ENCODE peak calls at places on chromosome 18, in six cellular contexts. One of them, this sample, is unnamed.
A peak's percentile ranks its signal among the peaks of the same experiment; 100 is the strongest.

GRCh38 chr18:56461151-56461550 is 177.2 kb downstream of the TXNL1 start:
- DNase-seq in NCI-H1930: no peak
- DNase-seq in NCI-H345: no peak
- DNase-seq in NCI-H2171: no peak
- DNase-seq in lower lobe of right lung: no peak
- DNase-seq in nucleus accumbens: no peak
- DNase-seq in this sample: no peak

GRCh38 chr18:54807303-54807702 is 21.0 kb upstream of the RAB27B start:
- DNase-seq in NCI-H2171: no peak
- DNase-seq in NCI-H345: no peak
- DNase-seq in lower lobe of right lung: no peak
- DNase-seq in NCI-H1930: no peak
- DNase-seq in nucleus accumbens: no peak
- DNase-seq in this sample: no peak

GRCh38 chr18:24964213-24964612 is 387.8 kb downstream of the ZNF521 start:
- DNase-seq in NCI-H345: no peak
- DNase-seq in lower lobe of right lung: no peak
- DNase-seq in nucleus accumbens: no peak
- DNase-seq in NCI-H2171: no peak
- DNase-seq in NCI-H1930: no peak
- DNase-seq in this sample: peak; percentile 74

GRCh38 chr18:24428709-24429108 is 2.2 kb downstream of the IMPACT start:
- DNase-seq in lower lobe of right lung: no peak
- DNase-seq in NCI-H2171: no peak
- DNase-seq in NCI-H345: no peak
- DNase-seq in nucleus accumbens: no peak
- DNase-seq in NCI-H1930: no peak
- DNase-seq in this sample: no peak

GRCh38 chr18:75213610-75214009 is 3.0 kb downstream of the TSHZ1 start:
- DNase-seq in NCI-H345: peak; percentile 13
- DNase-seq in NCI-H2171: no peak
- DNase-seq in lower lobe of right lung: no peak
- DNase-seq in NCI-H1930: peak; percentile 23
- DNase-seq in nucleus accumbens: no peak
- DNase-seq in this sample: no peak

GRCh38 chr18:42617086-42617725 is 498.3 kb downstream of the RIT2 start:
- DNase-seq in nucleus accumbens: no peak
- DNase-seq in NCI-H2171: no peak
- DNase-seq in NCI-H345: no peak
- DNase-seq in lower lobe of right lung: no peak
- DNase-seq in NCI-H1930: no peak
- DNase-seq in this sample: no peak

GRCh38 chr18:75036941-75037516 is 171.9 kb downstream of the PTGR3 start:
- DNase-seq in NCI-H1930: no peak
- DNase-seq in lower lobe of right lung: no peak
- DNase-seq in NCI-H345: no peak
- DNase-seq in NCI-H2171: no peak
- DNase-seq in nucleus accumbens: no peak
- DNase-seq in this sample: no peak

GRCh38 chr18:24595556-24595955 is 135.1 kb downstream of the HRH4 start:
- DNase-seq in NCI-H345: no peak
- DNase-seq in NCI-H1930: no peak
- DNase-seq in lower lobe of right lung: peak; percentile 52
- DNase-seq in nucleus accumbens: no peak
- DNase-seq in NCI-H2171: no peak
- DNase-seq in this sample: no peak

This sample was measured in H9.